ENCODE peak calls at places on chromosomes 7 and 10, in ten cellular contexts. F is DMS79; S is T-cell; E is RCC 7860; O is IMR-90; A is neural crest cell; N is OCI-LY7; W is ascending aorta; T is stimulated activated CD4-positive, alpha-beta T cell treated with anti-CD3 and anti-CD28 coated beads, Interleukin-2, amount 100 ng/mL, for 24 hours; P is NCI-H2029. D is an unnamed sample.

GRCh38 chr7:102156867-102157266 is 129.8 kb upstream of the SH2B2 start:
- DNase-seq in W (no peak), P (no peak), T (no peak), E (no peak), S (no peak), N (no peak), A (no peak), O (no peak), F (no peak), D (no peak)

GRCh38 chr10:120085386-120085785 is 192.9 kb downstream of the SEC23IP start:
- DNase-seq in T (no peak), E (no peak), F (no peak), A (no peak), S (no peak), W (no peak), N (no peak), P (no peak), O (no peak), D (no peak)

GRCh38 chr10:66215005-66215404 is 710.8 kb upstream of the LRRTM3 start:
- DNase-seq in A (no peak), W (no peak), E (no peak), N (no peak), F (no peak), P (no peak), O (peak; percentile 0), S (no peak), T (no peak), D (no peak)

GRCh38 chr10:80279146-80279545 is 10.3 kb downstream of the MAT1A start:
- DNase-seq in W (no peak), S (no peak), E (no peak), N (no peak), A (no peak), F (no peak), T (no peak), P (no peak), O (no peak), D (no peak)

GRCh38 chr7:111763221-111763791 is 201.0 kb upstream of the IMMP2L start:
- DNase-seq in P (peak; percentile 17), A (no peak), F (peak; percentile 18), S (no peak), T (no peak), N (peak; percentile 6), W (no peak), E (peak; percentile 47), O (peak; percentile 71), D (peak; percentile 72)

GRCh38 chr7:107539824-107540223 is 23.9 kb downstream of the COG5 start:
- DNase-seq in E (no peak), S (no peak), F (no peak), A (no peak), P (no peak), T (no peak), W (no peak), O (no peak), N (no peak), D (no peak)

GRCh38 chr10:129958686-129959543 is 5.2 kb downstream of the EBF3 start:
- DNase-seq in N (no peak), E (no peak), P (no peak), T (no peak), O (no peak), S (no peak), W (peak; percentile 35), F (peak; percentile 10), A (no peak), D (no peak)

GRCh38 chr7:101534873-101535272 is 94.2 kb downstream of the MYL10 start:
- DNase-seq in F (no peak), T (no peak), W (no peak), S (no peak), P (no peak), A (no peak), E (no peak), N (no peak), O (no peak), D (no peak)

GRCh38 chr10:49395741-49396665 is at the start of gene DRGX:
- DNase-seq in P (no peak), W (no peak), F (no peak), O (no peak), S (no peak), T (no peak), N (no peak), A (no peak), E (no peak), D (no peak)

GRCh38 chr10:83522881-83523386 is 616.4 kb upstream of the GHITM start:
- DNase-seq in P (no peak), A (no peak), N (no peak), W (no peak), O (no peak), E (peak; percentile 44), F (no peak), T (no peak), S (no peak), D (no peak)

GRCh38 chr7:137343483-137343841 is at the start of gene PTN:
- DNase-seq in T (no peak), E (no peak), A (peak; percentile 43), F (peak; percentile 86), S (no peak), N (no peak), O (peak; percentile 79), P (peak; percentile 61), W (no peak), D (peak; percentile 57)

GRCh38 chr10:102045292-102045691 is 10.7 kb downstream of the ARMH3 start:
- DNase-seq in W (no peak), A (no peak), T (no peak), P (no peak), S (no peak), O (no peak), F (no peak), E (no peak), N (no peak), D (no peak)

GRCh38 chr7:151083071-151083823 is at the start of gene TMUB1:
- DNase-seq in P (no peak), A (peak; percentile 69), W (peak; percentile 93), E (peak; percentile 46), T (peak; percentile 85), S (peak; percentile 76), F (no peak), N (peak; percentile 84), O (peak; percentile 51), D (peak; percentile 43)

GRCh38 chr10:130519791-130520190 is 383.6 kb downstream of the GLRX3 start:
- DNase-seq in O (no peak), N (no peak), W (no peak), A (no peak), F (no peak), P (no peak), T (no peak), S (no peak), E (no peak), D (no peak)

GRCh38 chr10:106111241-106111640 is 1053.3 kb downstream of the SORCS1 start:
- DNase-seq in T (no peak), N (no peak), F (no peak), E (no peak), O (peak; percentile 1), S (no peak), W (no peak), P (no peak), A (no peak), D (peak; percentile 60)

GRCh38 chr10:4151466-4151865 is 366.5 kb upstream of the KLF6 start:
- DNase-seq in P (no peak), F (no peak), O (peak; percentile 6), E (no peak), N (no peak), S (no peak), T (no peak), W (no peak), A (no peak), D (no peak)

GRCh38 chr7:30928254-30928872 is 16.7 kb downstream of the AQP1 start:
- DNase-seq in P (no peak), A (no peak), T (peak; percentile 7), E (no peak), O (no peak), N (no peak), W (peak; percentile 58), S (no peak), F (no peak), D (no peak)

GRCh38 chr10:101974091-101974799 is 81.7 kb downstream of the ARMH3 start:
- DNase-seq in T (no peak), A (no peak), E (no peak), P (no peak), S (no peak), O (no peak), F (no peak), N (no peak), W (no peak), D (no peak)

GRCh38 chr7:150428671-150429451 is 21.6 kb upstream of the GIMAP8 start:
- DNase-seq in W (no peak), S (no peak), A (no peak), P (peak; percentile 9), T (peak; percentile 17), E (peak; percentile 97), O (peak; percentile 92), N (no peak), F (no peak), D (peak; percentile 82)

GRCh38 chr10:6494934-6495592 is 85.0 kb downstream of the PRKCQ start:
- DNase-seq in A (no peak), S (peak; percentile 45), W (no peak), O (no peak), N (no peak), F (no peak), T (peak; percentile 30), P (no peak), E (no peak), D (no peak)

GRCh38 chr10:5887029-5887428 is 2.7 kb downstream of the ANKRD16 start:
- DNase-seq in O (peak; percentile 63), N (no peak), W (no peak), F (no peak), E (no peak), S (no peak), T (no peak), P (no peak), A (no peak), D (no peak)

GRCh38 chr10:30059209-30060107 is at the start of gene JCAD:
- DNase-seq in O (no peak), A (peak; percentile 67), E (peak; percentile 32), N (no peak), W (peak; percentile 90), F (no peak), P (no peak), T (peak; percentile 48), S (peak; percentile 21), D (no peak)

GRCh38 chr10:110664483-110665420 is 20.6 kb downstream of the RBM20 start:
- DNase-seq in E (peak; percentile 83), A (no peak), W (peak; percentile 76), P (no peak), N (no peak), F (no peak), S (no peak), T (no peak), O (peak; percentile 96), D (peak; percentile 94)

GRCh38 chr7:74194686-74195085 is 15.1 kb upstream of the LAT2 start:
- DNase-seq in N (no peak), F (no peak), T (no peak), O (no peak), E (no peak), P (no peak), S (no peak), A (no peak), W (no peak), D (no peak)

GRCh38 chr7:155007947-155008346 is 5.0 kb upstream of the PAXIP1 start:
- DNase-seq in F (no peak), W (no peak), T (no peak), S (no peak), A (peak; percentile 14), O (no peak), N (peak; percentile 64), P (no peak), E (no peak), D (peak; percentile 11)

GRCh38 chr7:71454981-71455380 is 323.0 kb downstream of the GALNT17 start:
- DNase-seq in O (no peak), W (no peak), T (no peak), P (no peak), A (no peak), S (no peak), F (no peak), N (no peak), E (no peak), D (peak; percentile 3)

GRCh38 chr10:104256335-104257080 is 1.8 kb downstream of the GSTO1 start:
- DNase-seq in A (no peak), N (no peak), W (no peak), T (no peak), S (no peak), F (no peak), O (no peak), P (no peak), E (no peak), D (peak; percentile 12)

GRCh38 chr10:131676971-131677421 is 223.8 kb upstream of the PPP2R2D start:
- DNase-seq in W (no peak), N (no peak), F (no peak), O (no peak), E (no peak), A (peak; percentile 30), T (no peak), S (no peak), P (no peak), D (no peak)

D was measured in fibroblast of mammary gland.